ENCODE peak calls at places on chromosomes 2 and 18, in five cellular contexts. U, Y, W, R and J are unnamed samples.

GRCh38 chr2:176535480-176536113 is 266.4 kb downstream of the MTX2 start:
- DNase-seq in W (no peak), R (no peak), Y (no peak), U (no peak), J (no peak)

GRCh38 chr2:156430978-156431358 is 5.2 kb upstream of the GPD2 start:
- DNase-seq in R (no peak), Y (peak; percentile 68), W (peak; percentile 64), U (no peak), J (no peak)

GRCh38 chr2:27171351-27171848 is 22.6 kb downstream of the TCF23 start:
- DNase-seq in Y (no peak), W (no peak), R (no peak), U (no peak), J (no peak)

GRCh38 chr18:50509012-50509411 is 50.9 kb upstream of the MAPK4 start:
- DNase-seq in W (no peak), U (no peak), Y (no peak), R (no peak), J (no peak)

GRCh38 chr2:62884514-62884913 is 166.1 kb upstream of the OTX1 start:
- DNase-seq in W (peak; percentile 22), R (peak; percentile 19), Y (no peak), U (no peak), J (peak; percentile 4)

GRCh38 chr2:80496770-80497169 is 192.2 kb upstream of the LRRTM1 start:
- DNase-seq in U (no peak), R (peak; percentile 50), W (peak; percentile 69), Y (no peak), J (peak; percentile 7)

GRCh38 chr2:26172866-26173595 is at the start of gene GAREM2:
- DNase-seq in Y (no peak), R (no peak), U (no peak), W (no peak), J (no peak)

GRCh38 chr2:11914455-11914854 is 168.0 kb downstream of the LPIN1 start:
- DNase-seq in R (no peak), Y (peak; percentile 61), W (no peak), U (no peak), J (peak; percentile 29)

GRCh38 chr2:96637385-96638143 is 548 bp downstream of the KANSL3 start:
- DNase-seq in Y (peak; percentile 95), R (peak; percentile 68), W (peak; percentile 91), U (peak; percentile 82), J (peak; percentile 78)

GRCh38 chr2:124810132-124810531 is 785.0 kb downstream of the CNTNAP5 start:
- DNase-seq in R (no peak), U (no peak), W (no peak), Y (peak; percentile 28), J (no peak)

GRCh38 chr2:60515751-60516226 is 37.7 kb downstream of the BCL11A start:
- DNase-seq in W (peak; percentile 85), Y (peak; percentile 87), U (no peak), R (peak; percentile 95), J (peak; percentile 73)

GRCh38 chr2:27186613-27187345 is 25.1 kb upstream of the ATRAID start:
- DNase-seq in W (no peak), Y (no peak), U (no peak), R (no peak), J (no peak)

GRCh38 chr2:218962859-218963492 is 3.5 kb downstream of the CDK5R2 start:
- DNase-seq in Y (peak; percentile 65), W (peak; percentile 75), R (no peak), U (peak; percentile 55), J (no peak)

GRCh38 chr18:12007063-12007462 is 25.8 kb downstream of the IMPA2 start:
- DNase-seq in Y (no peak), U (no peak), R (no peak), W (no peak), J (no peak)

GRCh38 chr2:211503856-211504255 is 947.5 kb downstream of the CPS1 start:
- DNase-seq in W (no peak), Y (peak; percentile 14), R (no peak), U (no peak), J (no peak)

GRCh38 chr18:47413327-47413726 is 161.9 kb upstream of the SKOR2 start:
- DNase-seq in W (peak; percentile 5), Y (no peak), R (no peak), U (no peak), J (no peak)

GRCh38 chr2:101675512-101675911 is 22.0 kb upstream of the MAP4K4 start:
- DNase-seq in Y (no peak), R (no peak), W (no peak), U (no peak), J (no peak)

GRCh38 chr2:110219496-110220192 is 7.3 kb upstream of the MTLN start:
- DNase-seq in W (peak; percentile 16), U (no peak), R (peak; percentile 54), Y (no peak), J (peak; percentile 13)

GRCh38 chr2:29573602-29574001 is 347.8 kb downstream of the ALK start:
- DNase-seq in W (no peak), R (no peak), Y (no peak), U (no peak), J (no peak)

GRCh38 chr2:74902281-74902860 is 56.1 kb upstream of the POLE4 start:
- DNase-seq in U (no peak), R (no peak), W (no peak), Y (no peak), J (no peak)

GRCh38 chr2:9053534-9053931 is 50.0 kb upstream of the MBOAT2 start:
- DNase-seq in Y (peak; percentile 36), U (no peak), R (no peak), W (no peak), J (no peak)

GRCh38 chr2:220001693-220002260 is 374.3 kb downstream of the SLC4A3 start:
- DNase-seq in Y (no peak), U (no peak), R (no peak), W (peak; percentile 78), J (peak; percentile 20)

GRCh38 chr2:165662720-165663119 is 131.3 kb downstream of the GALNT3 start:
- DNase-seq in R (no peak), U (no peak), Y (no peak), W (no peak), J (no peak)

GRCh38 chr2:230904856-230905447 is 20.1 kb downstream of the GPR55 start:
- DNase-seq in Y (no peak), W (no peak), U (no peak), R (no peak), J (no peak)

GRCh38 chr18:68466714-68467113 is 248.2 kb downstream of the TMX3 start:
- DNase-seq in U (no peak), R (no peak), Y (no peak), W (no peak), J (no peak)

GRCh38 chr2:149393647-149394046 is 63.3 kb downstream of the LYPD6 start:
- DNase-seq in Y (no peak), W (no peak), R (no peak), U (no peak), J (no peak)

GRCh38 chr2:52294628-52295027 is 1262.7 kb upstream of the NRXN1 start:
- DNase-seq in R (no peak), U (no peak), Y (no peak), W (no peak), J (no peak)

GRCh38 chr2:181054843-181055242 is 74.4 kb downstream of the UBE2E3 start:
- DNase-seq in W (no peak), R (no peak), Y (no peak), U (no peak), J (no peak)

GRCh38 chr2:106143495-106144215 is 50.4 kb downstream of the UXS1 start:
- DNase-seq in R (no peak), W (peak; percentile 19), U (no peak), Y (no peak), J (no peak)

GRCh38 chr2:238121511-238122286 is 16.8 kb upstream of the KLHL30 start:
- DNase-seq in Y (no peak), R (no peak), W (no peak), U (no peak), J (no peak)

GRCh38 chr2:74441690-74442482 is at the start of gene RTKN:
- DNase-seq in Y (no peak), R (no peak), W (no peak), U (peak; percentile 46), J (no peak)